ENCODE peak calls at places on chromosome 19, in four cellular contexts. One of them, this sample, is unnamed.

GRCh38 chr19:42113641-42114348 is 18.5 kb downstream of the POU2F2 start:
- DNase-seq in neural progenitor cell: no peak
- DNase-seq in MM.1S: no peak
- DNase-seq in GM23338: peak
- DNase-seq in this sample: peak

GRCh38 chr19:39795001-39795400 is 16.3 kb downstream of the LEUTX start:
- DNase-seq in neural progenitor cell: no peak
- DNase-seq in MM.1S: peak
- DNase-seq in GM23338: no peak
- DNase-seq in this sample: no peak

GRCh38 chr19:2250765-2251576 is 1.8 kb downstream of the AMH start:
- DNase-seq in neural progenitor cell: no peak
- DNase-seq in MM.1S: no peak
- DNase-seq in GM23338: peak
- DNase-seq in this sample: peak

GRCh38 chr19:44752816-44753618 is 4.5 kb downstream of the BCL3 start:
- DNase-seq in neural progenitor cell: peak
- DNase-seq in MM.1S: peak
- DNase-seq in GM23338: peak
- DNase-seq in this sample: peak

GRCh38 chr19:43618921-43619261 is 538 bp downstream of the ZNF428 start:
- DNase-seq in neural progenitor cell: no peak
- DNase-seq in MM.1S: peak
- DNase-seq in GM23338: no peak
- DNase-seq in this sample: peak

GRCh38 chr19:17128820-17129219 is 53.2 kb downstream of the MYO9B start:
- DNase-seq in neural progenitor cell: no peak
- DNase-seq in MM.1S: no peak
- DNase-seq in GM23338: no peak
- DNase-seq in this sample: no peak

GRCh38 chr19:56309511-56310185 is 5.0 kb downstream of the ZSCAN5A start:
- DNase-seq in neural progenitor cell: peak
- DNase-seq in MM.1S: peak
- DNase-seq in GM23338: peak
- DNase-seq in this sample: peak

GRCh38 chr19:57477191-57478008 is at the start of gene ZNF772:
- DNase-seq in neural progenitor cell: peak
- DNase-seq in MM.1S: peak
- DNase-seq in GM23338: peak
- DNase-seq in this sample: peak

GRCh38 chr19:7120499-7120898 is 51.0 kb downstream of the ZNF557 start:
- DNase-seq in neural progenitor cell: no peak
- DNase-seq in MM.1S: no peak
- DNase-seq in GM23338: no peak
- DNase-seq in this sample: no peak

GRCh38 chr19:7979559-7979958 is 25.9 kb downstream of the ELAVL1 start:
- DNase-seq in neural progenitor cell: no peak
- DNase-seq in MM.1S: no peak
- DNase-seq in GM23338: no peak
- DNase-seq in this sample: no peak

GRCh38 chr19:46878613-46879375 is 18.0 kb downstream of the ARHGAP35 start:
- DNase-seq in neural progenitor cell: no peak
- DNase-seq in MM.1S: no peak
- DNase-seq in GM23338: no peak
- DNase-seq in this sample: peak

GRCh38 chr19:40567040-40567749 is 9.5 kb upstream of the SHKBP1 start:
- DNase-seq in neural progenitor cell: peak
- DNase-seq in MM.1S: no peak
- DNase-seq in GM23338: peak
- DNase-seq in this sample: peak

GRCh38 chr19:15197275-15198005 is 3.4 kb downstream of the NOTCH3 start:
- DNase-seq in neural progenitor cell: no peak
- DNase-seq in MM.1S: no peak
- DNase-seq in GM23338: no peak
- DNase-seq in this sample: peak

GRCh38 chr19:21698215-21698614 is 69.2 kb downstream of the ZNF100 start:
- DNase-seq in neural progenitor cell: peak
- DNase-seq in MM.1S: no peak
- DNase-seq in GM23338: peak
- DNase-seq in this sample: peak

GRCh38 chr19:45440259-45440638 is 16.5 kb upstream of the ERCC1 start:
- DNase-seq in neural progenitor cell: no peak
- DNase-seq in MM.1S: no peak
- DNase-seq in GM23338: peak
- DNase-seq in this sample: no peak

GRCh38 chr19:13987101-13987890 is 18.8 kb downstream of the RFX1 start:
- DNase-seq in neural progenitor cell: no peak
- DNase-seq in MM.1S: no peak
- DNase-seq in GM23338: no peak
- DNase-seq in this sample: no peak

GRCh38 chr19:19356500-19356899 is 35.9 kb downstream of the MAU2 start:
- DNase-seq in neural progenitor cell: no peak
- DNase-seq in MM.1S: no peak
- DNase-seq in GM23338: no peak
- DNase-seq in this sample: no peak

GRCh38 chr19:8355631-8356402 is 8.1 kb upstream of the ANGPTL4 start:
- DNase-seq in neural progenitor cell: no peak
- DNase-seq in MM.1S: no peak
- DNase-seq in GM23338: no peak
- DNase-seq in this sample: peak

GRCh38 chr19:6740589-6741348 is 1.3 kb downstream of the TRIP10 start:
- DNase-seq in neural progenitor cell: peak
- DNase-seq in MM.1S: no peak
- DNase-seq in GM23338: peak
- DNase-seq in this sample: peak

GRCh38 chr19:42942187-42942789 is 5.3 kb upstream of the PSG7 start:
- DNase-seq in neural progenitor cell: no peak
- DNase-seq in MM.1S: no peak
- DNase-seq in GM23338: peak
- DNase-seq in this sample: peak

GRCh38 chr19:34985249-34986022 is 14.7 kb upstream of the GRAMD1A start:
- DNase-seq in neural progenitor cell: peak
- DNase-seq in MM.1S: no peak
- DNase-seq in GM23338: peak
- DNase-seq in this sample: peak

GRCh38 chr19:3699071-3699740 is 1.1 kb downstream of the PIP5K1C start:
- DNase-seq in neural progenitor cell: peak
- DNase-seq in MM.1S: peak
- DNase-seq in GM23338: no peak
- DNase-seq in this sample: peak

DNA sequence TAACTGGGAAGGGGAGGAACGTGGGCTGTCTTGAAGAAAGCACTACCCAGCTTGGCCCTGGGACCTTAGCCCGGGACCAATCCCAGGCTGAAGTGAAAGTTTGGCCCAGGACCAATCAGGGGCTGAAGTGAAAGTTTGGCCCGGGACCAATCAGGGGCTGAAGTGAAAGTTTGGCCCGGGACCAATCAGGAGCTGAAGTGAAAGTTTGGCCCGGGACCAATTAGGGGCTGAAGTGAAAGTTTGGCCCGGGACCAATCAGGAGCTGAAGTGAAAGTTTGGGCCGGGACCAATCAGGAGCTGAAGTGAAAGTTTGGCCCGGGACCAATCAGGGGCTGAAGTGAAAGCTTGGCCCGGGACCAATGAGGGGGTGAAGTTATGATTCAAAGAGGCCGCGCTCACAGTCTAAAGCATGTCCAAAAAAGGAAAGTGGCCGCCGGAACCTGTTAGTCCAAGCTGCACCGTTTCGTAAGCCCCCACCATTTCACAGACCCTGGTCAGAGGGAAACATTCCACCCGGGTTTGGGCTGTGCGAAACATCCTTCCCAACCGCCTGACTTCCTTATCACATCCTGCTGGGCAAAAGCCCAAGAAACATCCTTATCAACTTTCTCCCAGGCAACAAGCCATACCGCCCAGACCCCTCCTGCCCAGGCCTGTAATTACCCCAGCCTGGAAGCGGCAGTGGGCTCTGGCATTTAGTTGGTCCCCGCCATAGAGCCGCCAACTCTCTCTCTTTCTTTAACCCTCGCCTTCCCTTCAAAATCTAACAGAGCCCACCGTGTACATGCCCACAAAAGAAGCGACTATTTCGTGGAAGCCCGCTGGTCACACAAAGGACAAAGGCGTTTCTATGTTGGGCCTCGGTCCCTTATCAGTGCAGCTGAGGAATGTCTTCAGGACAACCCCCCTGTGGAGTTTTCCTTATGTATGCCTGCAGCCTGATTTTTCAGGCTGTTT is 1.1 kb downstream of the ZNF850 start:
- DNase-seq in neural progenitor cell: peak
- DNase-seq in MM.1S: no peak
- DNase-seq in GM23338: peak
- DNase-seq in this sample: peak
- TF ChIP-seq EZH2phosphoT487 in neural progenitor cell: no peak
- TF ChIP-seq EZH2phosphoT487 in MM.1S: no peak
- TF ChIP-seq EZH2phosphoT487 in GM23338: no peak
- TF ChIP-seq EZH2phosphoT487 in this sample: peak

DNA sequence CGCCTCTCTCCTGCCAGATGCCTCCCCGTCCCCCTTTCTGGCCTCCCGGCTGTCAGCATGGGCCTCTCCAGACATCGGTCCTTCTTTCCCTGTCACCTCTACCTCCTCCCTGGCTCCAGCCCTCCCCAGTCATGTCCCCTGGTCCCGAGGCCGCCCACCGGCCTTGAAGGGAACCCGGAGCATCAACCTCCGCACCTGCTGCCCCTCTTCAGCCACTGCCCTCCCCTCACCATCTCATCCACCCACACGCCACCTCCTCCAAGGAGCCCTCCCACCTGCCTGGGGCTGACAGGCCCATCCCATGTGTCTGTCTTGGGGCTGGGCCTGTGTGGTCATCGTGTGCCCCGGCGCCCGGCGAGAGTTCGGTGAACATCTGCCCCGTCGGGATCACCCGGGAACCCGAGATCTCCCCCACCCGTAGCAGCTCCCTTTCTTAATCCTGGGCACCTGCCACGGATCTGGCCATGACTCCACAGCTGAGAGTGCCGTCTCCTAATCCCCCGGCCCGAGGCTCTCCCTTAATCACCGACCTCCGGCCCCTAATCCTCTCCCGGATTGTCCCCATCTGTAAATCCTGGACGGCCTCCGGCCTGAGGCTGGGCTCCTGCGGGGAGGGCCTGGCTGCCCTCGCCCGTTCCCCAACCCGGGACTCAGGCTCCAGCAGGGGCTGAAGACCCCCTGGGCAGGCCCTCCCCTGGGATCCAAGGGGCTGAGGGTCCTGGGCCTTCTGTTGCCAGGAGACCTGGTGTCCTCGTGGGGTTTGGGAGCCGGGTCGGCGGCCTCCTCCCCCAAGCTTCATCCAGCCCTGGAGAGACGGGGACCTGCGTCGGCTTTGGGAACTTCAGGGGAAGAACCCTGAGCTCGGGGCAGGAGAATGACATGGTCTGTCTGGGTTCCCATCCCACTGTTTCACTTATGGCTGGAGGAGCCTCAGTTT is 5.9 kb downstream of the HCN2 start:
- DNase-seq in neural progenitor cell: peak
- DNase-seq in MM.1S: no peak
- DNase-seq in GM23338: no peak
- DNase-seq in this sample: no peak
- TF ChIP-seq EZH2 in neural progenitor cell: no peak
- TF ChIP-seq EZH2 in MM.1S: no peak
- TF ChIP-seq EZH2 in GM23338: no peak
- TF ChIP-seq EZH2 in this sample: no peak

GRCh38 chr19:53156888-53157287 is 2.0 kb downstream of the ZNF347 start:
- DNase-seq in neural progenitor cell: no peak
- DNase-seq in MM.1S: no peak
- DNase-seq in GM23338: no peak
- DNase-seq in this sample: no peak
- H3K4me2 ChIP-seq in neural progenitor cell: peak
- H3K4me2 ChIP-seq in MM.1S: no peak
- H3K4me2 ChIP-seq in GM23338: peak
- H3K4me2 ChIP-seq in this sample: peak

GRCh38 chr19:50801107-50801506 is 10.9 kb downstream of the ACP4 start:
- DNase-seq in neural progenitor cell: no peak
- DNase-seq in MM.1S: no peak
- DNase-seq in GM23338: no peak
- DNase-seq in this sample: no peak

GRCh38 chr19:50796634-50797428 is 6.6 kb downstream of the ACP4 start:
- DNase-seq in neural progenitor cell: no peak
- DNase-seq in MM.1S: no peak
- DNase-seq in GM23338: no peak
- DNase-seq in this sample: no peak

GRCh38 chr19:50797429-50798115 is 7.4 kb downstream of the ACP4 start:
- DNase-seq in neural progenitor cell: no peak
- DNase-seq in MM.1S: no peak
- DNase-seq in GM23338: no peak
- DNase-seq in this sample: no peak

GRCh38 chr19:50798116-50798942 is 8.1 kb downstream of the ACP4 start:
- DNase-seq in neural progenitor cell: no peak
- DNase-seq in MM.1S: no peak
- DNase-seq in GM23338: no peak
- DNase-seq in this sample: no peak

GRCh38 chr19:50798943-50799851 is 9.0 kb downstream of the ACP4 start:
- DNase-seq in neural progenitor cell: no peak
- DNase-seq in MM.1S: no peak
- DNase-seq in GM23338: no peak
- DNase-seq in this sample: no peak
- TF ChIP-seq EZH2phosphoT487 in neural progenitor cell: no peak
- TF ChIP-seq EZH2phosphoT487 in MM.1S: no peak
- TF ChIP-seq EZH2phosphoT487 in GM23338: no peak
- TF ChIP-seq EZH2phosphoT487 in this sample: no peak

GRCh38 chr19:10421240-10421948 is 1.1 kb downstream of the PDE4A start:
- DNase-seq in neural progenitor cell: no peak
- DNase-seq in MM.1S: no peak
- DNase-seq in GM23338: no peak
- DNase-seq in this sample: no peak
- TF ChIP-seq EZH2 in neural progenitor cell: peak
- TF ChIP-seq EZH2 in MM.1S: no peak
- TF ChIP-seq EZH2 in GM23338: no peak
- TF ChIP-seq EZH2 in this sample: no peak

GRCh38 chr19:27796073-27796472 is 1416.9 kb downstream of the UQCRFS1 start:
- DNase-seq in neural progenitor cell: no peak
- DNase-seq in MM.1S: no peak
- DNase-seq in GM23338: no peak
- DNase-seq in this sample: peak

GRCh38 chr19:27793644-27794443 is 1419.1 kb downstream of the UQCRFS1 start:
- DNase-seq in neural progenitor cell: peak
- DNase-seq in MM.1S: peak
- DNase-seq in GM23338: peak
- DNase-seq in this sample: peak

GRCh38 chr19:27796540-27796939 is 1416.4 kb downstream of the UQCRFS1 start:
- DNase-seq in neural progenitor cell: no peak
- DNase-seq in MM.1S: no peak
- DNase-seq in GM23338: no peak
- DNase-seq in this sample: no peak

GRCh38 chr19:27794444-27795042 is 1418.4 kb downstream of the UQCRFS1 start:
- DNase-seq in neural progenitor cell: peak
- DNase-seq in MM.1S: peak
- DNase-seq in GM23338: peak
- DNase-seq in this sample: peak

GRCh38 chr19:27795369-27795768 is 1417.6 kb downstream of the UQCRFS1 start:
- DNase-seq in neural progenitor cell: no peak
- DNase-seq in MM.1S: no peak
- DNase-seq in GM23338: no peak
- DNase-seq in this sample: no peak
- H3K4me2 ChIP-seq in neural progenitor cell: no peak
- H3K4me2 ChIP-seq in MM.1S: no peak
- H3K4me2 ChIP-seq in GM23338: peak
- H3K4me2 ChIP-seq in this sample: no peak

This sample was measured in GM23248.